ENCODE peak calls at places on chromosome 1, in seven cellular contexts. P is activated naive CD4-positive, alpha-beta T cell treated with anti-CD3 and anti-CD28 coated beads, Interleukin-2, amount 50 U/mL, for 16 hours; U is kidney tubule cell; O is NCI-H1417; I is amygdala; K is fibroblast of the conjunctiva; N is substantia nigra. T is an unnamed sample.

GRCh38 chr1:54253480-54253879 is 53.5 kb downstream of the MRPL37 start:
- DNase-seq in K (peak), P (no peak), N (no peak), U (peak), I (no peak), O (peak), T (peak)

GRCh38 chr1:60949154-60949825 is 133.1 kb upstream of the NFIA start:
- DNase-seq in I (no peak), K (no peak), P (no peak), N (no peak), U (no peak), O (no peak), T (no peak)

GRCh38 chr1:162276493-162276892 is 100.2 kb downstream of the SPATA46 start:
- DNase-seq in O (peak), K (peak), U (peak), I (no peak), N (no peak), P (no peak), T (no peak)

GRCh38 chr1:115302390-115302961 is 35.6 kb downstream of the NGF start:
- DNase-seq in O (no peak), K (peak), I (no peak), N (no peak), U (peak), P (no peak), T (peak)

GRCh38 chr1:7007902-7008301 is 222.6 kb downstream of the CAMTA1 start:
- DNase-seq in N (no peak), P (no peak), I (no peak), K (no peak), O (no peak), U (no peak), T (no peak)

GRCh38 chr1:169508432-169509338 is 22.9 kb upstream of the SLC19A2 start:
- DNase-seq in O (peak), K (no peak), I (no peak), U (no peak), P (no peak), N (no peak), T (no peak)

GRCh38 chr1:156115514-156116374 is 1.2 kb downstream of the LMNA start:
- DNase-seq in N (no peak), P (no peak), K (no peak), U (peak), O (no peak), I (no peak), T (peak)

GRCh38 chr1:37944091-37944763 is 2.6 kb downstream of the INPP5B start:
- DNase-seq in N (no peak), I (no peak), K (no peak), P (no peak), O (no peak), U (peak), T (no peak)

GRCh38 chr1:202762019-202762418 is 46.2 kb downstream of the KDM5B start:
- DNase-seq in K (no peak), U (no peak), I (no peak), P (no peak), O (no peak), N (no peak), T (no peak)

GRCh38 chr1:177877086-177877485 is 92.8 kb downstream of the SEC16B start:
- DNase-seq in N (no peak), U (no peak), O (no peak), K (no peak), I (no peak), P (no peak), T (no peak)

GRCh38 chr1:62466982-62467532 is 30.2 kb downstream of the USP1 start:
- DNase-seq in P (no peak), I (no peak), K (no peak), O (no peak), U (no peak), N (no peak), T (no peak)

GRCh38 chr1:32893198-32894018 is 7.1 kb downstream of the HPCA start:
- DNase-seq in I (peak), O (peak), K (no peak), P (no peak), N (no peak), U (peak), T (no peak)

GRCh38 chr1:233381806-233382205 is 54.3 kb downstream of the MAP3K21 start:
- DNase-seq in U (no peak), N (no peak), I (no peak), K (no peak), O (no peak), P (no peak), T (no peak)

GRCh38 chr1:159214149-159214760 is 9.6 kb downstream of the ACKR1 start:
- DNase-seq in U (peak), P (peak), K (peak), I (no peak), O (peak), N (no peak), T (no peak)

GRCh38 chr1:64598100-64598571 is 128.2 kb downstream of the CACHD1 start:
- DNase-seq in K (no peak), N (no peak), P (no peak), U (peak), I (no peak), O (no peak), T (no peak)

GRCh38 chr1:246602194-246602593 is 35.9 kb downstream of the CNST start:
- DNase-seq in U (no peak), I (no peak), N (no peak), P (no peak), K (no peak), O (no peak), T (no peak)

GRCh38 chr1:178628637-178629548 is 96.2 kb upstream of the RALGPS2 start:
- DNase-seq in N (no peak), U (peak), O (no peak), K (peak), I (no peak), P (no peak), T (no peak)

GRCh38 chr1:89545264-89546038 is 20.8 kb downstream of the LRRC8B start:
- DNase-seq in P (peak), N (no peak), O (no peak), U (no peak), I (no peak), K (no peak), T (no peak)

GRCh38 chr1:168004531-168004930 is 67.7 kb upstream of the MPC2 start:
- DNase-seq in P (no peak), K (no peak), N (no peak), O (no peak), I (peak), U (no peak), T (no peak)

GRCh38 chr1:247111636-247112478 is 7.7 kb upstream of the ZNF669 start:
- DNase-seq in P (no peak), U (peak), K (peak), I (no peak), O (peak), N (peak), T (peak)

GRCh38 chr1:21763236-21763635 is 19.7 kb downstream of the USP48 start:
- DNase-seq in K (no peak), I (no peak), N (no peak), U (no peak), O (no peak), P (no peak), T (no peak)

GRCh38 chr1:109252893-109253802 is 3.8 kb downstream of the CELSR2 start:
- DNase-seq in K (no peak), U (peak), N (peak), I (peak), O (peak), P (no peak), T (no peak)

GRCh38 chr1:37305841-37306240 is 168.5 kb upstream of the ZC3H12A start:
- DNase-seq in U (no peak), O (peak), N (no peak), I (no peak), P (no peak), K (no peak), T (no peak)

GRCh38 chr1:43545686-43546387 is 15.2 kb downstream of the PTPRF start:
- DNase-seq in O (peak), N (peak), I (peak), P (no peak), K (no peak), U (peak), T (peak)

GRCh38 chr1:117535776-117536175 is 70.1 kb upstream of the TENT5C start:
- DNase-seq in O (no peak), U (no peak), P (no peak), N (no peak), I (no peak), K (no peak), T (no peak)

GRCh38 chr1:150551049-150551783 is 2.0 kb downstream of the ADAMTSL4 start:
- DNase-seq in U (no peak), N (no peak), P (no peak), O (no peak), I (no peak), K (no peak), T (no peak)